ENCODE peak calls at places on chromosomes 11 and 22, in eight cellular contexts. One of them, this sample, is unnamed.

GRCh38 chr11:29616611-29617010 is 400.2 kb downstream of the KCNA4 start:
- DNase-seq in RWPE1: no peak
- DNase-seq in GM18507: no peak
- DNase-seq in naive thymus-derived CD8-positive, alpha-beta T cell: no peak
- DNase-seq in germinal center: no peak
- DNase-seq in right lobe of liver: no peak
- DNase-seq in SK-N-SH: no peak
- DNase-seq in midbrain: no peak
- DNase-seq in this sample: no peak

GRCh38 chr11:47477323-47477722 is 28.4 kb upstream of the RAPSN start:
- DNase-seq in RWPE1: peak
- DNase-seq in GM18507: no peak
- DNase-seq in naive thymus-derived CD8-positive, alpha-beta T cell: no peak
- DNase-seq in germinal center: no peak
- DNase-seq in right lobe of liver: no peak
- DNase-seq in SK-N-SH: no peak
- DNase-seq in midbrain: no peak
- DNase-seq in this sample: no peak

GRCh38 chr22:46202897-46203589 is 47.0 kb downstream of the CDPF1 start:
- DNase-seq in RWPE1: no peak
- DNase-seq in GM18507: no peak
- DNase-seq in naive thymus-derived CD8-positive, alpha-beta T cell: no peak
- DNase-seq in germinal center: no peak
- DNase-seq in right lobe of liver: no peak
- DNase-seq in SK-N-SH: no peak
- DNase-seq in midbrain: no peak
- DNase-seq in this sample: no peak

GRCh38 chr11:88310246-88310645 is 27.3 kb downstream of the CTSC start:
- DNase-seq in RWPE1: no peak
- DNase-seq in GM18507: no peak
- DNase-seq in naive thymus-derived CD8-positive, alpha-beta T cell: no peak
- DNase-seq in germinal center: no peak
- DNase-seq in right lobe of liver: no peak
- DNase-seq in SK-N-SH: no peak
- DNase-seq in midbrain: no peak
- DNase-seq in this sample: no peak

GRCh38 chr22:31062566-31063230 is 18.4 kb upstream of the SMTN start:
- DNase-seq in RWPE1: no peak
- DNase-seq in GM18507: no peak
- DNase-seq in naive thymus-derived CD8-positive, alpha-beta T cell: no peak
- DNase-seq in germinal center: no peak
- DNase-seq in right lobe of liver: no peak
- DNase-seq in SK-N-SH: no peak
- DNase-seq in midbrain: no peak
- DNase-seq in this sample: no peak

GRCh38 chr11:72598901-72599300 is 75.3 kb downstream of the PDE2A start:
- DNase-seq in RWPE1: no peak
- DNase-seq in GM18507: no peak
- DNase-seq in naive thymus-derived CD8-positive, alpha-beta T cell: no peak
- DNase-seq in germinal center: no peak
- DNase-seq in right lobe of liver: peak
- DNase-seq in SK-N-SH: peak
- DNase-seq in midbrain: peak
- DNase-seq in this sample: no peak

GRCh38 chr11:31325162-31325561 is 44.4 kb downstream of the DCDC1 start:
- DNase-seq in RWPE1: peak
- DNase-seq in GM18507: no peak
- DNase-seq in naive thymus-derived CD8-positive, alpha-beta T cell: no peak
- DNase-seq in germinal center: no peak
- DNase-seq in right lobe of liver: no peak
- DNase-seq in SK-N-SH: no peak
- DNase-seq in midbrain: no peak
- DNase-seq in this sample: no peak

GRCh38 chr11:58576792-58577440 is 1.3 kb upstream of the LPXN start:
- DNase-seq in RWPE1: peak
- DNase-seq in GM18507: no peak
- DNase-seq in naive thymus-derived CD8-positive, alpha-beta T cell: no peak
- DNase-seq in germinal center: no peak
- DNase-seq in right lobe of liver: no peak
- DNase-seq in SK-N-SH: peak
- DNase-seq in midbrain: peak
- DNase-seq in this sample: no peak

GRCh38 chr11:2387266-2387982 is 10.3 kb downstream of the CD81 start:
- DNase-seq in RWPE1: no peak
- DNase-seq in GM18507: no peak
- DNase-seq in naive thymus-derived CD8-positive, alpha-beta T cell: peak
- DNase-seq in germinal center: peak
- DNase-seq in right lobe of liver: no peak
- DNase-seq in SK-N-SH: peak
- DNase-seq in midbrain: peak
- DNase-seq in this sample: no peak

GRCh38 chr11:128497057-128497957 is 90.1 kb downstream of the ETS1 start:
- DNase-seq in RWPE1: peak
- DNase-seq in GM18507: no peak
- DNase-seq in naive thymus-derived CD8-positive, alpha-beta T cell: no peak
- DNase-seq in germinal center: no peak
- DNase-seq in right lobe of liver: no peak
- DNase-seq in SK-N-SH: peak
- DNase-seq in midbrain: no peak
- DNase-seq in this sample: no peak

GRCh38 chr11:4118107-4118506 is 23.5 kb downstream of the RRM1 start:
- DNase-seq in RWPE1: no peak
- DNase-seq in GM18507: no peak
- DNase-seq in naive thymus-derived CD8-positive, alpha-beta T cell: no peak
- DNase-seq in germinal center: no peak
- DNase-seq in right lobe of liver: no peak
- DNase-seq in SK-N-SH: no peak
- DNase-seq in midbrain: no peak
- DNase-seq in this sample: no peak

GRCh38 chr22:41003041-41003440 is 51.9 kb downstream of the RBX1 start:
- DNase-seq in RWPE1: peak
- DNase-seq in GM18507: no peak
- DNase-seq in naive thymus-derived CD8-positive, alpha-beta T cell: no peak
- DNase-seq in germinal center: no peak
- DNase-seq in right lobe of liver: no peak
- DNase-seq in SK-N-SH: no peak
- DNase-seq in midbrain: no peak
- DNase-seq in this sample: no peak

GRCh38 chr22:18000441-18001039 is 23.8 kb downstream of the MICAL3 start:
- DNase-seq in RWPE1: no peak
- DNase-seq in GM18507: no peak
- DNase-seq in naive thymus-derived CD8-positive, alpha-beta T cell: peak
- DNase-seq in germinal center: peak
- DNase-seq in right lobe of liver: no peak
- DNase-seq in SK-N-SH: peak
- DNase-seq in midbrain: no peak
- DNase-seq in this sample: peak

GRCh38 chr11:79068356-79068755 is 372.5 kb downstream of the TENM4 start:
- DNase-seq in RWPE1: no peak
- DNase-seq in GM18507: no peak
- DNase-seq in naive thymus-derived CD8-positive, alpha-beta T cell: no peak
- DNase-seq in germinal center: no peak
- DNase-seq in right lobe of liver: no peak
- DNase-seq in SK-N-SH: peak
- DNase-seq in midbrain: no peak
- DNase-seq in this sample: no peak

GRCh38 chr11:12246169-12246568 is 131.2 kb upstream of the PARVA start:
- DNase-seq in RWPE1: no peak
- DNase-seq in GM18507: no peak
- DNase-seq in naive thymus-derived CD8-positive, alpha-beta T cell: no peak
- DNase-seq in germinal center: no peak
- DNase-seq in right lobe of liver: no peak
- DNase-seq in SK-N-SH: peak
- DNase-seq in midbrain: no peak
- DNase-seq in this sample: no peak

GRCh38 chr11:119115484-119116234 is 5.7 kb upstream of the HINFP start:
- DNase-seq in RWPE1: no peak
- DNase-seq in GM18507: no peak
- DNase-seq in naive thymus-derived CD8-positive, alpha-beta T cell: peak
- DNase-seq in germinal center: no peak
- DNase-seq in right lobe of liver: peak
- DNase-seq in SK-N-SH: no peak
- DNase-seq in midbrain: peak
- DNase-seq in this sample: peak

GRCh38 chr11:13109616-13110015 is 100.5 kb downstream of the RASSF10 start:
- DNase-seq in RWPE1: no peak
- DNase-seq in GM18507: no peak
- DNase-seq in naive thymus-derived CD8-positive, alpha-beta T cell: no peak
- DNase-seq in germinal center: no peak
- DNase-seq in right lobe of liver: no peak
- DNase-seq in SK-N-SH: no peak
- DNase-seq in midbrain: no peak
- DNase-seq in this sample: no peak

GRCh38 chr11:94117871-94118270 is 10.8 kb upstream of the PANX1 start:
- DNase-seq in RWPE1: no peak
- DNase-seq in GM18507: no peak
- DNase-seq in naive thymus-derived CD8-positive, alpha-beta T cell: no peak
- DNase-seq in germinal center: no peak
- DNase-seq in right lobe of liver: no peak
- DNase-seq in SK-N-SH: no peak
- DNase-seq in midbrain: no peak
- DNase-seq in this sample: no peak

GRCh38 chr22:43983808-43984207 is 28.6 kb downstream of the SAMM50 start:
- DNase-seq in RWPE1: no peak
- DNase-seq in GM18507: no peak
- DNase-seq in naive thymus-derived CD8-positive, alpha-beta T cell: no peak
- DNase-seq in germinal center: no peak
- DNase-seq in right lobe of liver: no peak
- DNase-seq in SK-N-SH: no peak
- DNase-seq in midbrain: no peak
- DNase-seq in this sample: no peak

GRCh38 chr22:50112151-50113118 is 22.6 kb downstream of the MOV10L1 start:
- DNase-seq in RWPE1: peak
- DNase-seq in GM18507: no peak
- DNase-seq in naive thymus-derived CD8-positive, alpha-beta T cell: no peak
- DNase-seq in germinal center: no peak
- DNase-seq in right lobe of liver: peak
- DNase-seq in SK-N-SH: no peak
- DNase-seq in midbrain: no peak
- DNase-seq in this sample: peak

GRCh38 chr11:70116386-70117077 is 38.4 kb downstream of the ANO1 start:
- DNase-seq in RWPE1: no peak
- DNase-seq in GM18507: no peak
- DNase-seq in naive thymus-derived CD8-positive, alpha-beta T cell: no peak
- DNase-seq in germinal center: no peak
- DNase-seq in right lobe of liver: no peak
- DNase-seq in SK-N-SH: no peak
- DNase-seq in midbrain: no peak
- DNase-seq in this sample: no peak

GRCh38 chr11:68312780-68313573 is 586 bp downstream of the LRP5 start:
- DNase-seq in RWPE1: peak
- DNase-seq in GM18507: peak
- DNase-seq in naive thymus-derived CD8-positive, alpha-beta T cell: no peak
- DNase-seq in germinal center: peak
- DNase-seq in right lobe of liver: no peak
- DNase-seq in SK-N-SH: peak
- DNase-seq in midbrain: no peak
- DNase-seq in this sample: no peak

GRCh38 chr11:27571151-27571840 is 64.7 kb upstream of the LIN7C start:
- DNase-seq in RWPE1: no peak
- DNase-seq in GM18507: no peak
- DNase-seq in naive thymus-derived CD8-positive, alpha-beta T cell: no peak
- DNase-seq in germinal center: no peak
- DNase-seq in right lobe of liver: no peak
- DNase-seq in SK-N-SH: peak
- DNase-seq in midbrain: no peak
- DNase-seq in this sample: no peak

GRCh38 chr11:77596626-77597025 is 6.9 kb downstream of the AQP11 start:
- DNase-seq in RWPE1: no peak
- DNase-seq in GM18507: no peak
- DNase-seq in naive thymus-derived CD8-positive, alpha-beta T cell: no peak
- DNase-seq in germinal center: no peak
- DNase-seq in right lobe of liver: no peak
- DNase-seq in SK-N-SH: no peak
- DNase-seq in midbrain: no peak
- DNase-seq in this sample: no peak

GRCh38 chr11:44842219-44842618 is 108.5 kb downstream of the TP53I11 start:
- DNase-seq in RWPE1: no peak
- DNase-seq in GM18507: no peak
- DNase-seq in naive thymus-derived CD8-positive, alpha-beta T cell: no peak
- DNase-seq in germinal center: no peak
- DNase-seq in right lobe of liver: no peak
- DNase-seq in SK-N-SH: no peak
- DNase-seq in midbrain: no peak
- DNase-seq in this sample: no peak

GRCh38 chr22:46568102-46568809 is 30.8 kb upstream of the CELSR1 start:
- DNase-seq in RWPE1: no peak
- DNase-seq in GM18507: no peak
- DNase-seq in naive thymus-derived CD8-positive, alpha-beta T cell: no peak
- DNase-seq in germinal center: no peak
- DNase-seq in right lobe of liver: no peak
- DNase-seq in SK-N-SH: no peak
- DNase-seq in midbrain: no peak
- DNase-seq in this sample: peak